ENCODE peak calls at places on chromosomes 12 and 14, in seven cellular contexts. R, L, W, E, S, X and T are unnamed samples.

GRCh38 chr14:90520326-90520725 is 123.5 kb downstream of the CALM1 start:
- DNase-seq in R (no peak), L (no peak), W (no peak), E (no peak), S (no peak), X (no peak), T (no peak)

GRCh38 chr12:4417471-4417870 is 28.1 kb downstream of the FGF6 start:
- DNase-seq in R (no peak), L (no peak), W (no peak), E (no peak), S (no peak), X (no peak), T (no peak)

GRCh38 chr12:52693261-52693660 is 10.1 kb downstream of the KRT77 start:
- DNase-seq in R (no peak), L (no peak), W (no peak), E (no peak), S (no peak), X (no peak), T (no peak)

GRCh38 chr14:100840286-100840685 is 14.4 kb downstream of the MEG3 start:
- DNase-seq in R (no peak), L (no peak), W (no peak), E (no peak), S (no peak), X (no peak), T (peak)

GRCh38 chr12:29241821-29242591 is 92.9 kb downstream of the FAR2 start:
- DNase-seq in R (no peak), L (peak), W (no peak), E (peak), S (peak), X (peak), T (no peak)

GRCh38 chr14:99182548-99183115 is 89.4 kb downstream of the BCL11B start:
- DNase-seq in R (no peak), L (no peak), W (no peak), E (no peak), S (no peak), X (no peak), T (peak)

GRCh38 chr12:14959126-14959440 is 2.3 kb downstream of the ARHGDIB start:
- DNase-seq in R (no peak), L (no peak), W (no peak), E (no peak), S (no peak), X (no peak), T (no peak)

GRCh38 chr12:14384783-14385638 is 19.5 kb downstream of the ATF7IP start:
- DNase-seq in R (peak), L (no peak), W (peak), E (peak), S (peak), X (no peak), T (peak)

GRCh38 chr14:70318635-70319013 is 40.9 kb downstream of the COX16 start:
- DNase-seq in R (no peak), L (no peak), W (no peak), E (no peak), S (no peak), X (no peak), T (no peak)

GRCh38 chr12:75837700-75838099 is 193.9 kb downstream of the PHLDA1 start:
- DNase-seq in R (no peak), L (no peak), W (no peak), E (no peak), S (no peak), X (no peak), T (no peak)

GRCh38 chr12:112891093-112892024 is 15.4 kb upstream of the OAS1 start:
- DNase-seq in R (peak), L (no peak), W (no peak), E (no peak), S (no peak), X (no peak), T (no peak)

GRCh38 chr14:69994002-69994401 is 114.8 kb downstream of the SMOC1 start:
- DNase-seq in R (no peak), L (no peak), W (no peak), E (no peak), S (no peak), X (no peak), T (no peak)

GRCh38 chr14:24734917-24735500 is 101.0 kb upstream of the GZMB start:
- DNase-seq in R (peak), L (no peak), W (peak), E (peak), S (no peak), X (no peak), T (peak)

GRCh38 chr12:70255311-70255710 is 12.1 kb downstream of the CNOT2 start:
- DNase-seq in R (no peak), L (no peak), W (no peak), E (no peak), S (no peak), X (no peak), T (no peak)

GRCh38 chr14:63764103-63764502 is 36.2 kb upstream of the SGPP1 start:
- DNase-seq in R (no peak), L (no peak), W (no peak), E (no peak), S (no peak), X (no peak), T (no peak)

GRCh38 chr14:58875613-58876012 is 237.9 kb downstream of the DACT1 start:
- DNase-seq in R (no peak), L (no peak), W (no peak), E (no peak), S (no peak), X (no peak), T (no peak)

GRCh38 chr12:93146278-93146939 is 217.3 kb upstream of the EEA1 start:
- DNase-seq in R (no peak), L (no peak), W (no peak), E (peak), S (no peak), X (no peak), T (no peak)

GRCh38 chr12:78128236-78128635 is 297.5 kb downstream of the NAV3 start:
- DNase-seq in R (no peak), L (no peak), W (no peak), E (no peak), S (no peak), X (no peak), T (no peak)

GRCh38 chr12:63420206-63420644 is 248.1 kb downstream of the DPY19L2 start:
- DNase-seq in R (peak), L (peak), W (peak), E (peak), S (peak), X (peak), T (peak)

GRCh38 chr12:94898388-94898787 is 105.1 kb downstream of the NDUFA12 start:
- DNase-seq in R (no peak), L (no peak), W (peak), E (peak), S (no peak), X (no peak), T (peak)